ENCODE peak calls at places on chromosomes 5 and 9, in seven cellular contexts. One of them, this sample, is unnamed.
A peak's percentile ranks its signal among the peaks of the same experiment; 100 is the strongest.

GRCh38 chr9:128159784-128160602 is at the start of gene BBLN:
- DNase-seq in SK-N-SH: peak; percentile 100
- DNase-seq in HCT116: peak; percentile 88
- DNase-seq in HepG2: peak; percentile 84
- DNase-seq in K562: peak; percentile 100
- DNase-seq in H1: peak; percentile 80
- DNase-seq in GM12878: peak; percentile 50
- DNase-seq in this sample: peak; percentile 98

GRCh38 chr5:67289763-67290521 is 93.3 kb upstream of the CD180 start:
- DNase-seq in SK-N-SH: no peak
- DNase-seq in HCT116: no peak
- DNase-seq in HepG2: no peak
- DNase-seq in K562: no peak
- DNase-seq in H1: no peak
- DNase-seq in GM12878: no peak
- DNase-seq in this sample: no peak

GRCh38 chr9:99398241-99398640 is 176.2 kb downstream of the SEC61B start:
- DNase-seq in SK-N-SH: no peak
- DNase-seq in HCT116: no peak
- DNase-seq in HepG2: no peak
- DNase-seq in K562: no peak
- DNase-seq in H1: no peak
- DNase-seq in GM12878: no peak
- DNase-seq in this sample: no peak

GRCh38 chr9:87872079-87872624 is 10.5 kb upstream of the SPATA31E1 start:
- DNase-seq in SK-N-SH: peak; percentile 85
- DNase-seq in HCT116: no peak
- DNase-seq in HepG2: no peak
- DNase-seq in K562: no peak
- DNase-seq in H1: no peak
- DNase-seq in GM12878: no peak
- DNase-seq in this sample: no peak

GRCh38 chr9:128877852-128878251 is 3.9 kb downstream of the KYAT1 start:
- DNase-seq in SK-N-SH: no peak
- DNase-seq in HCT116: no peak
- DNase-seq in HepG2: peak; percentile 68
- DNase-seq in K562: peak; percentile 6
- DNase-seq in H1: no peak
- DNase-seq in GM12878: no peak
- DNase-seq in this sample: no peak

GRCh38 chr5:120239076-120239475 is 225.0 kb upstream of the PRR16 start:
- DNase-seq in SK-N-SH: no peak
- DNase-seq in HCT116: no peak
- DNase-seq in HepG2: no peak
- DNase-seq in K562: no peak
- DNase-seq in H1: no peak
- DNase-seq in GM12878: no peak
- DNase-seq in this sample: no peak

GRCh38 chr5:80061005-80061404 is 25.9 kb downstream of the THBS4 start:
- DNase-seq in SK-N-SH: no peak
- DNase-seq in HCT116: no peak
- DNase-seq in HepG2: no peak
- DNase-seq in K562: no peak
- DNase-seq in H1: no peak
- DNase-seq in GM12878: no peak
- DNase-seq in this sample: no peak

GRCh38 chr9:111952559-111952958 is 55.9 kb downstream of the UGCG start:
- DNase-seq in SK-N-SH: no peak
- DNase-seq in HCT116: no peak
- DNase-seq in HepG2: no peak
- DNase-seq in K562: no peak
- DNase-seq in H1: no peak
- DNase-seq in GM12878: no peak
- DNase-seq in this sample: no peak

GRCh38 chr9:129550199-129550839 is 70.6 kb downstream of the C9orf50 start:
- DNase-seq in SK-N-SH: peak; percentile 90
- DNase-seq in HCT116: no peak
- DNase-seq in HepG2: no peak
- DNase-seq in K562: no peak
- DNase-seq in H1: no peak
- DNase-seq in GM12878: no peak
- DNase-seq in this sample: peak; percentile 55

GRCh38 chr9:242461-243080 is 27.9 kb downstream of the DOCK8 start:
- DNase-seq in SK-N-SH: no peak
- DNase-seq in HCT116: no peak
- DNase-seq in HepG2: no peak
- DNase-seq in K562: no peak
- DNase-seq in H1: no peak
- DNase-seq in GM12878: no peak
- DNase-seq in this sample: no peak

GRCh38 chr5:66958984-66959641 is 237.5 kb downstream of the CD180 start:
- DNase-seq in SK-N-SH: no peak
- DNase-seq in HCT116: no peak
- DNase-seq in HepG2: no peak
- DNase-seq in K562: no peak
- DNase-seq in H1: no peak
- DNase-seq in GM12878: no peak
- DNase-seq in this sample: no peak

GRCh38 chr5:145778144-145778900 is 56.8 kb downstream of the PRELID2 start:
- DNase-seq in SK-N-SH: no peak
- DNase-seq in HCT116: no peak
- DNase-seq in HepG2: no peak
- DNase-seq in K562: no peak
- DNase-seq in H1: no peak
- DNase-seq in GM12878: no peak
- DNase-seq in this sample: no peak

GRCh38 chr5:179930788-179931473 is 23.2 kb upstream of the TBC1D9B start:
- DNase-seq in SK-N-SH: no peak
- DNase-seq in HCT116: no peak
- DNase-seq in HepG2: no peak
- DNase-seq in K562: no peak
- DNase-seq in H1: no peak
- DNase-seq in GM12878: no peak
- DNase-seq in this sample: no peak

GRCh38 chr5:179923422-179923821 is 15.7 kb upstream of the TBC1D9B start:
- DNase-seq in SK-N-SH: no peak
- DNase-seq in HCT116: no peak
- DNase-seq in HepG2: no peak
- DNase-seq in K562: no peak
- DNase-seq in H1: no peak
- DNase-seq in GM12878: peak; percentile 15
- DNase-seq in this sample: no peak

GRCh38 chr5:179926657-179927056 is 19.0 kb upstream of the TBC1D9B start:
- DNase-seq in SK-N-SH: no peak
- DNase-seq in HCT116: no peak
- DNase-seq in HepG2: no peak
- DNase-seq in K562: no peak
- DNase-seq in H1: no peak
- DNase-seq in GM12878: no peak
- DNase-seq in this sample: no peak

GRCh38 chr5:179927834-179928233 is 20.1 kb upstream of the TBC1D9B start:
- DNase-seq in SK-N-SH: no peak
- DNase-seq in HCT116: no peak
- DNase-seq in HepG2: no peak
- DNase-seq in K562: no peak
- DNase-seq in H1: no peak
- DNase-seq in GM12878: no peak
- DNase-seq in this sample: no peak
- TF ChIP-seq JUND in SK-N-SH: no peak
- TF ChIP-seq JUND in HCT116: no peak
- TF ChIP-seq JUND in HepG2: no peak
- TF ChIP-seq JUND in K562: no peak
- TF ChIP-seq JUND in H1: no peak
- TF ChIP-seq JUND in GM12878: no peak
- TF ChIP-seq JUND in this sample: no peak

DNA sequence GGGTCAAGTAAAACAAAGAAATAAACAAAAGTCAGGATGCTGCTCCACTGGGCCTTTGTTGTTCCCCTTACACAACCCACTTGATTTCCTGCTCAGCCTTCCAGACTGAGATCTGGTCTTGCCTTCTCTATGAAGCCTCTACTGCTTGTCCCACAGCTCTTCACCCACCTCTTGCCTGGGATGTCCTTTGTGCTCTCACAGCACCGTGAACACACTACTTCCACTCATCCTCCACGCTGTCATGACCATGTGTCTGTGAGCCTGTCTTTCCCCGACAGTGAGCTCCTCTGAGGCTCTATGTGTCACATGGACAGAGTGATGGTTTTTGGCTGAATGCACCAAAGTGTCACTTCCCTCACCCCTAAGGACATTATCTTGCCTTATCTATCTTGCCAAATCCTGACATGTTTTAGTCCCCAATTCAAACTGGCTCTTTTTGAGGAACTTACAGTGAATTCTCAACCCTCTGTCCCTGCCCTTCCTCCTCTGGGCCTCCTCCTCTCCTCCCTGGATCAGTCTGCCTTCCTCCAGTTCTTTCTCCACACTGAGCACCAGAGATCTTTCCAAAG is 11.3 kb downstream of the PHYKPL start:
- DNase-seq in SK-N-SH: no peak
- DNase-seq in HCT116: no peak
- DNase-seq in HepG2: no peak
- DNase-seq in K562: no peak
- DNase-seq in H1: no peak
- DNase-seq in GM12878: no peak
- DNase-seq in this sample: no peak
- TF ChIP-seq JUND in SK-N-SH: no peak
- TF ChIP-seq JUND in HCT116: no peak
- TF ChIP-seq JUND in HepG2: no peak
- TF ChIP-seq JUND in K562: no peak
- TF ChIP-seq JUND in H1: no peak
- TF ChIP-seq JUND in GM12878: no peak
- TF ChIP-seq JUND in this sample: no peak

GRCh38 chr5:10756539-10756938 is 4.5 kb downstream of the DAP start:
- DNase-seq in SK-N-SH: no peak
- DNase-seq in HCT116: no peak
- DNase-seq in HepG2: no peak
- DNase-seq in K562: no peak
- DNase-seq in H1: no peak
- DNase-seq in GM12878: peak; percentile 36
- DNase-seq in this sample: no peak
- TF ChIP-seq JUND in SK-N-SH: peak; percentile 78
- TF ChIP-seq JUND in HCT116: no peak
- TF ChIP-seq JUND in HepG2: no peak
- TF ChIP-seq JUND in K562: no peak
- TF ChIP-seq JUND in H1: no peak
- TF ChIP-seq JUND in GM12878: no peak
- TF ChIP-seq JUND in this sample: no peak

GRCh38 chr5:114473541-114473940 is 111.7 kb downstream of the KCNN2 start:
- DNase-seq in SK-N-SH: no peak
- DNase-seq in HCT116: no peak
- DNase-seq in HepG2: no peak
- DNase-seq in K562: no peak
- DNase-seq in H1: no peak
- DNase-seq in GM12878: no peak
- DNase-seq in this sample: peak; percentile 19
- TF ChIP-seq JUND in SK-N-SH: no peak
- TF ChIP-seq JUND in HCT116: no peak
- TF ChIP-seq JUND in HepG2: no peak
- TF ChIP-seq JUND in K562: no peak
- TF ChIP-seq JUND in H1: no peak
- TF ChIP-seq JUND in GM12878: no peak
- TF ChIP-seq JUND in this sample: no peak

This sample was measured in T47D.